ENCODE peak calls at places on chromosomes 3 and 15, in nine cellular contexts. Y is NCI-H1092 treated with DMSO at 0.1 percent for 48 hours, R is hepatic stellate cell, G is T-helper 9 cell, P is tibial artery, E is GM06990, I is hippocampal formation, K is COR-L47, F is SW480. O is an unnamed sample.

GRCh38 chr3:81550415-81550814 is 211.0 kb downstream of the GBE1 start:
- DNase-seq in Y (no peak), R (no peak), G (no peak), P (no peak), E (no peak), I (no peak), K (no peak), F (no peak), O (no peak)

GRCh38 chr3:9542182-9542581 is 11.4 kb downstream of the LHFPL4 start:
- DNase-seq in Y (no peak), R (no peak), G (no peak), P (no peak), E (no peak), I (no peak), K (no peak), F (no peak), O (no peak)

GRCh38 chr15:61301701-61302100 is 72.6 kb upstream of the RORA start:
- DNase-seq in Y (no peak), R (no peak), G (no peak), P (no peak), E (no peak), I (no peak), K (no peak), F (no peak), O (no peak)

GRCh38 chr3:109985942-109986555 is 648.7 kb upstream of the DPPA4 start:
- DNase-seq in Y (no peak), R (no peak), G (no peak), P (no peak), E (no peak), I (no peak), K (no peak), F (no peak), O (no peak)

GRCh38 chr15:52558196-52558595 is 10.6 kb downstream of the ARPP19 start:
- DNase-seq in Y (no peak), R (no peak), G (no peak), P (no peak), E (peak), I (no peak), K (no peak), F (no peak), O (peak)

GRCh38 chr3:10224794-10225660 is 23.2 kb upstream of the TATDN2 start:
- DNase-seq in Y (peak), R (peak), G (peak), P (peak), E (no peak), I (peak), K (peak), F (peak), O (peak)

GRCh38 chr3:8635625-8636024 is 9.0 kb downstream of the SSUH2 start:
- DNase-seq in Y (no peak), R (no peak), G (no peak), P (peak), E (no peak), I (no peak), K (no peak), F (peak), O (no peak)

GRCh38 chr3:40211579-40211978 is 97.9 kb upstream of the EIF1B start:
- DNase-seq in Y (no peak), R (no peak), G (no peak), P (no peak), E (no peak), I (no peak), K (no peak), F (peak), O (no peak)

GRCh38 chr3:45909542-45909941 is 23.2 kb downstream of the CCR9 start:
- DNase-seq in Y (no peak), R (no peak), G (no peak), P (no peak), E (no peak), I (no peak), K (no peak), F (no peak), O (no peak)

GRCh38 chr15:74499366-74499765 is 38.4 kb upstream of the UBL7 start:
- DNase-seq in Y (no peak), R (no peak), G (no peak), P (no peak), E (no peak), I (no peak), K (no peak), F (no peak), O (no peak)

GRCh38 chr3:50126287-50127211 is 28.6 kb upstream of the SEMA3F start:
- DNase-seq in Y (no peak), R (peak), G (no peak), P (peak), E (no peak), I (no peak), K (no peak), F (no peak), O (no peak)

GRCh38 chr3:42613462-42613861 is 13.0 kb downstream of the NKTR start:
- DNase-seq in Y (no peak), R (no peak), G (no peak), P (no peak), E (no peak), I (no peak), K (no peak), F (no peak), O (no peak)

GRCh38 chr15:100001405-100001804 is 268.2 kb upstream of the LYSMD4 start:
- DNase-seq in Y (no peak), R (no peak), G (no peak), P (peak), E (no peak), I (no peak), K (no peak), F (no peak), O (no peak)

GRCh38 chr15:42097018-42097417 is 2.7 kb upstream of the PLA2G4D start:
- DNase-seq in Y (no peak), R (no peak), G (no peak), P (no peak), E (no peak), I (no peak), K (no peak), F (no peak), O (no peak)

GRCh38 chr3:113211370-113212154 is at the start of gene BOC:
- DNase-seq in Y (peak), R (peak), G (no peak), P (no peak), E (no peak), I (no peak), K (peak), F (peak), O (peak)

GRCh38 chr3:143605661-143605950 is 242.7 kb downstream of the SLC9A9 start:
- DNase-seq in Y (no peak), R (no peak), G (no peak), P (no peak), E (no peak), I (no peak), K (no peak), F (no peak), O (no peak)

GRCh38 chr15:39362832-39363561 is 217.9 kb upstream of the THBS1 start:
- DNase-seq in Y (peak), R (peak), G (no peak), P (no peak), E (no peak), I (no peak), K (no peak), F (no peak), O (no peak)

GRCh38 chr3:15161113-15161512 is 44.9 kb upstream of the CAPN7 start:
- DNase-seq in Y (no peak), R (no peak), G (no peak), P (no peak), E (no peak), I (no peak), K (no peak), F (no peak), O (no peak)

GRCh38 chr15:60520041-60520824 is 41.3 kb upstream of the ICE2 start:
- DNase-seq in Y (no peak), R (no peak), G (no peak), P (no peak), E (no peak), I (no peak), K (no peak), F (no peak), O (peak)

GRCh38 chr15:69031013-69032001 is 16.8 kb downstream of the NOX5 start:
- DNase-seq in Y (no peak), R (no peak), G (no peak), P (no peak), E (peak), I (no peak), K (no peak), F (peak), O (peak)

GRCh38 chr3:107978116-107979057 is 112.4 kb downstream of the CD47 start:
- DNase-seq in Y (no peak), R (no peak), G (no peak), P (no peak), E (no peak), I (no peak), K (no peak), F (peak), O (no peak)

GRCh38 chr15:59764775-59765174 is 75.7 kb upstream of the BNIP2 start:
- DNase-seq in Y (no peak), R (no peak), G (no peak), P (no peak), E (no peak), I (no peak), K (no peak), F (no peak), O (no peak)

GRCh38 chr15:89756897-89757296 is 5.8 kb upstream of the MESP1 start:
- DNase-seq in Y (no peak), R (no peak), G (no peak), P (no peak), E (no peak), I (no peak), K (no peak), F (no peak), O (no peak)

GRCh38 chr3:117126460-117126859 is 416.9 kb downstream of the TUSC7 start:
- DNase-seq in Y (no peak), R (no peak), G (no peak), P (no peak), E (no peak), I (no peak), K (no peak), F (no peak), O (no peak)

GRCh38 chr3:123535580-123535979 is 49.3 kb downstream of the HACD2 start:
- DNase-seq in Y (no peak), R (peak), G (no peak), P (no peak), E (no peak), I (no peak), K (no peak), F (no peak), O (no peak)

GRCh38 chr3:165607221-165607620 is 230.0 kb downstream of the BCHE start:
- DNase-seq in Y (no peak), R (no peak), G (no peak), P (no peak), E (no peak), I (no peak), K (no peak), F (no peak), O (no peak)

GRCh38 chr15:41661078-41661528 is 898 bp downstream of the MGA start:
- DNase-seq in Y (peak), R (no peak), G (no peak), P (no peak), E (no peak), I (no peak), K (no peak), F (peak), O (peak)

GRCh38 chr15:98063871-98064270 is 103.4 kb downstream of the ARRDC4 start:
- DNase-seq in Y (no peak), R (no peak), G (no peak), P (no peak), E (no peak), I (no peak), K (no peak), F (no peak), O (no peak)

GRCh38 chr3:46918202-46918601 is 40.7 kb downstream of the PTH1R start:
- DNase-seq in Y (no peak), R (no peak), G (no peak), P (no peak), E (no peak), I (no peak), K (no peak), F (no peak), O (no peak)

GRCh38 chr15:31360843-31361763 is 34.5 kb downstream of the KLF13 start:
- DNase-seq in Y (peak), R (no peak), G (peak), P (no peak), E (peak), I (no peak), K (peak), F (no peak), O (peak)

GRCh38 chr15:65979316-65979715 is 110.0 kb downstream of the RAB11A start:
- DNase-seq in Y (no peak), R (peak), G (no peak), P (no peak), E (no peak), I (no peak), K (no peak), F (no peak), O (peak)

GRCh38 chr3:110656394-110656793 is 415.2 kb upstream of the NECTIN3 start:
- DNase-seq in Y (no peak), R (no peak), G (no peak), P (no peak), E (no peak), I (no peak), K (no peak), F (no peak), O (no peak)

GRCh38 chr3:102237838-102238237 is 197.0 kb upstream of the ZPLD1 start:
- DNase-seq in Y (no peak), R (no peak), G (no peak), P (no peak), E (no peak), I (no peak), K (no peak), F (no peak), O (no peak)

GRCh38 chr3:122558605-122559004 is 5.5 kb downstream of the PARP9 start:
- DNase-seq in Y (no peak), R (no peak), G (no peak), P (no peak), E (no peak), I (no peak), K (no peak), F (no peak), O (no peak)

GRCh38 chr3:130677310-130677709 is 69.3 kb downstream of the PIK3R4 start:
- DNase-seq in Y (no peak), R (no peak), G (no peak), P (no peak), E (no peak), I (no peak), K (no peak), F (no peak), O (no peak)

O was measured in GM20000.